ENCODE peak calls at places on chromosomes 11 and 22, in ten cellular contexts. Z is HT-29, C is germinal center, M is occipital lobe, G is G401, E is neuronal stem cell, N is Caki2, O is amniotic epithelial cell, L is psoas muscle, S is HT1080. U is an unnamed sample.

GRCh38 chr11:126712017-126712625 is 288.4 kb downstream of the KIRREL3 start:
- DNase-seq in Z (no peak), C (no peak), M (peak; percentile 30), G (no peak), E (no peak), N (no peak), O (no peak), L (no peak), S (no peak), U (no peak)

GRCh38 chr11:12111482-12112149 is 1.2 kb downstream of the MICAL2 start:
- DNase-seq in Z (peak; percentile 43), C (no peak), M (no peak), G (no peak), E (no peak), N (no peak), O (no peak), L (no peak), S (peak; percentile 51), U (no peak)

GRCh38 chr11:63791495-63792167 is 21.6 kb upstream of the SPINDOC start:
- DNase-seq in Z (no peak), C (no peak), M (no peak), G (no peak), E (no peak), N (peak; percentile 12), O (no peak), L (no peak), S (no peak), U (no peak)

GRCh38 chr22:48175721-48176120 is 1413.3 kb downstream of the TBC1D22A start:
- DNase-seq in Z (no peak), C (no peak), M (no peak), G (no peak), E (no peak), N (no peak), O (no peak), L (no peak), S (no peak), U (no peak)

GRCh38 chr22:48907591-48907990 is 920.1 kb downstream of the BRD1 start:
- DNase-seq in Z (no peak), C (no peak), M (no peak), G (no peak), E (no peak), N (no peak), O (no peak), L (no peak), S (no peak), U (no peak)

GRCh38 chr11:95345243-95345642 is 114.2 kb upstream of the SESN3 start:
- DNase-seq in Z (no peak), C (no peak), M (no peak), G (no peak), E (no peak), N (no peak), O (no peak), L (no peak), S (no peak), U (no peak)

GRCh38 chr11:115758011-115758410 is 253.8 kb upstream of the CADM1 start:
- DNase-seq in Z (no peak), C (no peak), M (no peak), G (peak; percentile 88), E (no peak), N (no peak), O (no peak), L (no peak), S (no peak), U (no peak)

GRCh38 chr11:61913699-61914395 is 3.5 kb downstream of the RAB3IL1 start:
- DNase-seq in Z (no peak), C (no peak), M (no peak), G (no peak), E (no peak), N (no peak), O (no peak), L (no peak), S (no peak), U (no peak)

GRCh38 chr11:128480665-128481064 is 106.7 kb downstream of the ETS1 start:
- DNase-seq in Z (no peak), C (no peak), M (no peak), G (no peak), E (no peak), N (no peak), O (no peak), L (no peak), S (no peak), U (no peak)

GRCh38 chr11:45392154-45392553 is 106.0 kb upstream of the SYT13 start:
- DNase-seq in Z (no peak), C (no peak), M (no peak), G (no peak), E (no peak), N (no peak), O (no peak), L (no peak), S (no peak), U (no peak)

GRCh38 chr22:30457964-30458363 is 13.9 kb downstream of the SEC14L3 start:
- DNase-seq in Z (no peak), C (no peak), M (peak; percentile 9), G (no peak), E (no peak), N (no peak), O (no peak), L (no peak), S (no peak), U (no peak)

GRCh38 chr11:10762913-10763421 is 11.9 kb downstream of the CTR9 start:
- DNase-seq in Z (no peak), C (no peak), M (no peak), G (no peak), E (no peak), N (no peak), O (no peak), L (no peak), S (no peak), U (no peak)

GRCh38 chr11:27075192-27075591 is 34.6 kb downstream of the BBOX1 start:
- DNase-seq in Z (no peak), C (no peak), M (no peak), G (no peak), E (no peak), N (no peak), O (peak; percentile 50), L (no peak), S (no peak), U (no peak)

GRCh38 chr22:27975381-27976013 is 56.4 kb upstream of the PITPNB start:
- DNase-seq in Z (no peak), C (no peak), M (no peak), G (no peak), E (no peak), N (no peak), O (peak; percentile 9), L (no peak), S (no peak), U (no peak)

GRCh38 chr22:25062378-25063095 is 110.0 kb downstream of the KIAA1671 start:
- DNase-seq in Z (no peak), C (no peak), M (no peak), G (no peak), E (no peak), N (no peak), O (no peak), L (no peak), S (no peak), U (no peak)

GRCh38 chr11:94728541-94728940 is 39.6 kb upstream of the AMOTL1 start:
- DNase-seq in Z (no peak), C (no peak), M (no peak), G (no peak), E (no peak), N (no peak), O (peak; percentile 74), L (no peak), S (peak; percentile 39), U (no peak)

GRCh38 chr11:95148421-95148820 is 58.8 kb downstream of the ENDOD1 start:
- DNase-seq in Z (no peak), C (no peak), M (no peak), G (no peak), E (no peak), N (no peak), O (peak; percentile 61), L (no peak), S (no peak), U (no peak)

GRCh38 chr11:69301491-69302401 is 7.8 kb downstream of the MYEOV start:
- DNase-seq in Z (peak; percentile 93), C (no peak), M (no peak), G (no peak), E (no peak), N (peak; percentile 98), O (peak; percentile 18), L (peak; percentile 52), S (peak; percentile 100), U (peak; percentile 74)

GRCh38 chr11:126340960-126341709 is 14.4 kb upstream of the ST3GAL4 start:
- DNase-seq in Z (no peak), C (no peak), M (no peak), G (no peak), E (no peak), N (no peak), O (no peak), L (no peak), S (no peak), U (no peak)

GRCh38 chr22:25141994-25142620 is 57.6 kb upstream of the CRYBB3 start:
- DNase-seq in Z (no peak), C (no peak), M (no peak), G (no peak), E (no peak), N (no peak), O (no peak), L (no peak), S (peak; percentile 5), U (no peak)

U was measured in OCI-M1.